ENCODE peak calls at places on chromosomes 3 and 15, in five cellular contexts. D is KBM-7; J is kidney tubule cell; S is activated CD4-positive, alpha-beta T cell treated with anti-CD3 and anti-CD28 coated beads, Interleukin-2, amount 10 ng/mL, durations not matched to agents 7 days and 5 days; M is AG08396. P is an unnamed sample.

GRCh38 chr3:108146139-108146538 is 55.3 kb upstream of the CD47 start:
- DNase-seq in D (no peak), J (no peak), S (no peak), M (no peak), P (no peak)

GRCh38 chr3:98763076-98763475 is at the start of gene ST3GAL6:
- DNase-seq in D (peak; percentile 86), J (no peak), S (no peak), M (no peak), P (peak; percentile 95)

GRCh38 chr3:72485649-72486048 is 362.6 kb downstream of the SHQ1 start:
- DNase-seq in D (no peak), J (no peak), S (no peak), M (no peak), P (no peak)

GRCh38 chr3:32371466-32372212 is 20.0 kb upstream of the CMTM7 start:
- DNase-seq in D (no peak), J (no peak), S (peak; percentile 42), M (no peak), P (no peak)

GRCh38 chr15:43225201-43225949 is 4.6 kb upstream of the EPB42 start:
- DNase-seq in D (peak; percentile 80), J (peak; percentile 69), S (peak; percentile 65), M (peak; percentile 78), P (peak; percentile 5)

GRCh38 chr15:100880139-100880896 is 687 bp downstream of the ALDH1A3 start:
- DNase-seq in D (no peak), J (peak; percentile 36), S (no peak), M (no peak), P (no peak)

GRCh38 chr15:74869726-74870407 is 3.3 kb downstream of the SCAMP2 start:
- DNase-seq in D (peak; percentile 100), J (no peak), S (peak; percentile 57), M (peak; percentile 41), P (peak; percentile 94)

GRCh38 chr3:55313701-55314100 is 173.4 kb downstream of the WNT5A start:
- DNase-seq in D (no peak), J (no peak), S (no peak), M (no peak), P (no peak)

GRCh38 chr3:14145236-14145635 is 20.4 kb downstream of the TMEM43 start:
- DNase-seq in D (no peak), J (peak; percentile 40), S (no peak), M (peak; percentile 31), P (no peak)

GRCh38 chr3:52119056-52119455 is 35.2 kb downstream of the POC1A start:
- DNase-seq in D (no peak), J (no peak), S (no peak), M (no peak), P (no peak)

GRCh38 chr3:126936853-126937395 is 46.0 kb upstream of the PLXNA1 start:
- DNase-seq in D (no peak), J (peak; percentile 38), S (no peak), M (no peak), P (no peak)

GRCh38 chr3:133206921-133207320 is 168.7 kb downstream of the TMEM108 start:
- DNase-seq in D (no peak), J (no peak), S (no peak), M (no peak), P (no peak)

GRCh38 chr15:77869021-77869895 is 208.3 kb downstream of the TBC1D2B start:
- DNase-seq in D (no peak), J (no peak), S (no peak), M (no peak), P (no peak)

GRCh38 chr3:112568642-112569041 is 6.8 kb downstream of the SLC35A5 start:
- DNase-seq in D (no peak), J (peak; percentile 67), S (no peak), M (peak; percentile 14), P (no peak)

GRCh38 chr3:53175613-53176537 is 14.9 kb downstream of the PRKCD start:
- DNase-seq in D (no peak), J (no peak), S (no peak), M (no peak), P (no peak)

GRCh38 chr3:123749716-123750115 is 134.4 kb downstream of the MYLK start:
- DNase-seq in D (no peak), J (peak; percentile 90), S (no peak), M (peak; percentile 67), P (peak; percentile 1)

GRCh38 chr3:143283432-143284128 is 164.0 kb downstream of the CHST2 start:
- DNase-seq in D (no peak), J (no peak), S (no peak), M (no peak), P (no peak)

GRCh38 chr3:112333002-112333385 is at the start of gene CD200:
- DNase-seq in D (peak; percentile 28), J (peak; percentile 63), S (peak; percentile 50), M (peak; percentile 9), P (no peak)

GRCh38 chr15:51267047-51267713 is 71.2 kb downstream of the CYP19A1 start:
- DNase-seq in D (no peak), J (peak; percentile 4), S (no peak), M (peak; percentile 43), P (no peak)

GRCh38 chr3:182732232-182733015 is 60.9 kb upstream of the ATP11B start:
- DNase-seq in D (no peak), J (no peak), S (no peak), M (no peak), P (no peak)

GRCh38 chr15:98996619-98997018 is 11.0 kb downstream of the PGPEP1L start:
- DNase-seq in D (no peak), J (no peak), S (no peak), M (no peak), P (no peak)

GRCh38 chr3:147360936-147361670 is 45.2 kb downstream of the ZIC4 start:
- DNase-seq in D (no peak), J (no peak), S (no peak), M (no peak), P (no peak)

GRCh38 chr15:95684693-95685115 is 645.8 kb upstream of the NR2F2 start:
- DNase-seq in D (no peak), J (peak; percentile 91), S (no peak), M (peak; percentile 48), P (no peak)

GRCh38 chr15:47388299-47388698 is 329.0 kb upstream of the SEMA6D start:
- DNase-seq in D (no peak), J (no peak), S (no peak), M (no peak), P (no peak)

GRCh38 chr3:111277226-111277625 is 205.6 kb downstream of the NECTIN3 start:
- DNase-seq in D (no peak), J (peak; percentile 38), S (no peak), M (peak; percentile 34), P (no peak)

GRCh38 chr3:139302084-139302800 is 41.6 kb upstream of the MRPS22 start:
- DNase-seq in D (no peak), J (peak; percentile 99), S (peak; percentile 13), M (peak; percentile 92), P (no peak)

GRCh38 chr3:65953301-65953812 is 85.4 kb downstream of the MAGI1 start:
- DNase-seq in D (no peak), J (peak; percentile 89), S (no peak), M (no peak), P (no peak)

GRCh38 chr3:74537857-74538256 is 76.6 kb downstream of the CNTN3 start:
- DNase-seq in D (no peak), J (peak; percentile 17), S (no peak), M (no peak), P (no peak)

GRCh38 chr15:64152507-64153387 is 1.2 kb downstream of the SNX22 start:
- DNase-seq in D (no peak), J (no peak), S (no peak), M (peak; percentile 35), P (no peak)

GRCh38 chr3:20173844-20174410 is 12.1 kb downstream of the SGO1 start:
- DNase-seq in D (no peak), J (no peak), S (no peak), M (no peak), P (no peak)

GRCh38 chr3:123980539-123980938 is 11.4 kb downstream of the ROPN1 start:
- DNase-seq in D (no peak), J (no peak), S (no peak), M (no peak), P (no peak)

GRCh38 chr3:178823556-178824229 is 247.9 kb downstream of the ZMAT3 start:
- DNase-seq in D (no peak), J (no peak), S (no peak), M (no peak), P (no peak)

GRCh38 chr3:175346573-175347356 is 487.6 kb downstream of the NAALADL2 start:
- DNase-seq in D (no peak), J (peak; percentile 87), S (no peak), M (peak; percentile 67), P (no peak)

GRCh38 chr3:123385499-123385898 is 63.4 kb downstream of the ADCY5 start:
- DNase-seq in D (no peak), J (no peak), S (no peak), M (no peak), P (no peak)

GRCh38 chr3:90035643-90036042 is 928.2 kb downstream of the EPHA3 start:
- DNase-seq in D (no peak), J (peak; percentile 13), S (no peak), M (no peak), P (no peak)

P was measured in GF-D8.